ENCODE peak calls at places on chromosomes 13 and 19, in seven cellular contexts. One of them, this sample, is unnamed.

GRCh38 chr13:47126432-47126831 is 229.6 kb upstream of the HTR2A start:
- DNase-seq in IMR-90: no peak
- DNase-seq in A549: no peak
- DNase-seq in body of pancreas: no peak
- DNase-seq in GM23338: no peak
- DNase-seq in breast epithelium: no peak
- DNase-seq in cardiac muscle cell: peak; percentile 51
- DNase-seq in this sample: no peak

GRCh38 chr13:113862766-113863510 is 938 bp downstream of the GAS6 start:
- DNase-seq in GM23338: peak; percentile 78
- DNase-seq in IMR-90: no peak
- DNase-seq in A549: peak; percentile 32
- DNase-seq in breast epithelium: peak; percentile 72
- DNase-seq in cardiac muscle cell: peak; percentile 25
- DNase-seq in body of pancreas: peak; percentile 60
- DNase-seq in this sample: no peak

GRCh38 chr13:34776390-34776981 is 165.6 kb upstream of the NBEA start:
- DNase-seq in A549: no peak
- DNase-seq in breast epithelium: no peak
- DNase-seq in GM23338: no peak
- DNase-seq in IMR-90: no peak
- DNase-seq in body of pancreas: no peak
- DNase-seq in cardiac muscle cell: no peak
- DNase-seq in this sample: no peak

GRCh38 chr13:27131202-27131623 is 40.4 kb downstream of the USP12 start:
- DNase-seq in GM23338: peak; percentile 45
- DNase-seq in breast epithelium: no peak
- DNase-seq in A549: no peak
- DNase-seq in cardiac muscle cell: peak; percentile 47
- DNase-seq in body of pancreas: no peak
- DNase-seq in IMR-90: peak; percentile 55
- DNase-seq in this sample: no peak

GRCh38 chr19:19670070-19670551 is 1.5 kb downstream of the ZNF101 start:
- DNase-seq in cardiac muscle cell: no peak
- DNase-seq in breast epithelium: no peak
- DNase-seq in GM23338: peak; percentile 88
- DNase-seq in body of pancreas: no peak
- DNase-seq in IMR-90: no peak
- DNase-seq in A549: no peak
- DNase-seq in this sample: no peak

GRCh38 chr13:23670793-23671192 is 100.6 kb downstream of the TNFRSF19 start:
- DNase-seq in body of pancreas: no peak
- DNase-seq in A549: no peak
- DNase-seq in breast epithelium: no peak
- DNase-seq in cardiac muscle cell: no peak
- DNase-seq in GM23338: no peak
- DNase-seq in IMR-90: peak; percentile 61
- DNase-seq in this sample: no peak

GRCh38 chr19:17718988-17719711 is at the start of gene MAP1S:
- DNase-seq in body of pancreas: peak; percentile 42
- DNase-seq in cardiac muscle cell: peak; percentile 74
- DNase-seq in A549: peak; percentile 54
- DNase-seq in IMR-90: peak; percentile 25
- DNase-seq in breast epithelium: peak; percentile 24
- DNase-seq in GM23338: peak; percentile 95
- DNase-seq in this sample: peak; percentile 72

GRCh38 chr19:11995174-11995573 is 30.3 kb downstream of the ZNF763 start:
- DNase-seq in cardiac muscle cell: peak; percentile 79
- DNase-seq in IMR-90: peak; percentile 51
- DNase-seq in GM23338: no peak
- DNase-seq in body of pancreas: no peak
- DNase-seq in A549: no peak
- DNase-seq in breast epithelium: no peak
- DNase-seq in this sample: no peak

GRCh38 chr13:77516342-77516789 is 19.1 kb upstream of the SCEL start:
- DNase-seq in breast epithelium: no peak
- DNase-seq in body of pancreas: no peak
- DNase-seq in GM23338: peak; percentile 12
- DNase-seq in cardiac muscle cell: peak; percentile 26
- DNase-seq in IMR-90: peak; percentile 44
- DNase-seq in A549: no peak
- DNase-seq in this sample: no peak

GRCh38 chr19:35267818-35268545 is 780 bp upstream of the USF2 start:
- DNase-seq in A549: peak; percentile 99
- DNase-seq in GM23338: peak; percentile 82
- DNase-seq in cardiac muscle cell: peak; percentile 78
- DNase-seq in body of pancreas: peak; percentile 78
- DNase-seq in breast epithelium: peak; percentile 57
- DNase-seq in IMR-90: peak; percentile 67
- DNase-seq in this sample: peak; percentile 63

GRCh38 chr19:42132030-42132628 is at the start of gene POU2F2:
- DNase-seq in breast epithelium: peak; percentile 20
- DNase-seq in cardiac muscle cell: no peak
- DNase-seq in GM23338: peak; percentile 60
- DNase-seq in A549: no peak
- DNase-seq in body of pancreas: no peak
- DNase-seq in IMR-90: no peak
- DNase-seq in this sample: no peak

GRCh38 chr13:67238277-67238859 is 8.2 kb upstream of the PCDH9 start:
- DNase-seq in breast epithelium: no peak
- DNase-seq in body of pancreas: no peak
- DNase-seq in IMR-90: peak; percentile 36
- DNase-seq in cardiac muscle cell: peak; percentile 55
- DNase-seq in GM23338: peak; percentile 24
- DNase-seq in A549: no peak
- DNase-seq in this sample: peak; percentile 6

GRCh38 chr19:56732974-56733373 is 61.4 kb upstream of the ZNF835 start:
- DNase-seq in body of pancreas: no peak
- DNase-seq in GM23338: no peak
- DNase-seq in IMR-90: no peak
- DNase-seq in breast epithelium: no peak
- DNase-seq in cardiac muscle cell: no peak
- DNase-seq in A549: no peak
- DNase-seq in this sample: no peak

GRCh38 chr19:7211191-7211988 is 82.8 kb downstream of the INSR start:
- DNase-seq in body of pancreas: peak; percentile 94
- DNase-seq in A549: no peak
- DNase-seq in GM23338: no peak
- DNase-seq in cardiac muscle cell: peak; percentile 85
- DNase-seq in breast epithelium: no peak
- DNase-seq in IMR-90: peak; percentile 50
- DNase-seq in this sample: no peak

GRCh38 chr13:44710576-44710975 is 134.4 kb upstream of the TSC22D1 start:
- DNase-seq in A549: peak; percentile 32
- DNase-seq in IMR-90: peak; percentile 96
- DNase-seq in body of pancreas: no peak
- DNase-seq in cardiac muscle cell: peak; percentile 86
- DNase-seq in GM23338: no peak
- DNase-seq in breast epithelium: no peak
- DNase-seq in this sample: no peak

GRCh38 chr19:16283103-16283469 is 41.5 kb upstream of the KLF2 start:
- DNase-seq in A549: no peak
- DNase-seq in cardiac muscle cell: no peak
- DNase-seq in body of pancreas: no peak
- DNase-seq in IMR-90: no peak
- DNase-seq in breast epithelium: no peak
- DNase-seq in GM23338: no peak
- DNase-seq in this sample: no peak

GRCh38 chr19:16285769-16286564 is 38.7 kb upstream of the KLF2 start:
- DNase-seq in GM23338: peak; percentile 46
- DNase-seq in cardiac muscle cell: peak; percentile 10
- DNase-seq in IMR-90: no peak
- DNase-seq in A549: no peak
- DNase-seq in breast epithelium: peak; percentile 27
- DNase-seq in body of pancreas: no peak
- DNase-seq in this sample: no peak

DNA sequence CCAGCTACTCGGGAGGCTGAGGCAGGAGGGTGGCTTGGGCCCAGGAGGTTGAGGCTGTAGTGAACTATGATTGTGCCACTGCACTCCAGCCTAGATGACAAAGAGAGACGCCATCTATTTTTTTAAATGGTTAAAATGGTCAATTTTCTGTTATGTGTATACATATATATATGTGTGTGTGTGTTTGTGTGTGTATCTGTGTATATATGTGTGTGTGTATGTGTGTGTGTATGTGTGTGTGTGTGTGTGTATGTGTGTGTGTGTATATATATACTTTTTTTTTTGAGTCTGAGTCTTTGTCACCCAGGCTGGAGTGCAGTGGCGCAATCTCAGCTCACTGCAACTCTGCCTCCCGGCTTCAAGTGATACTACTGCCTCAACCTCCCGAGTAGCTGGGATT is 42.9 kb upstream of the KLF2 start:
- DNase-seq in breast epithelium: no peak
- DNase-seq in A549: no peak
- DNase-seq in GM23338: no peak
- DNase-seq in cardiac muscle cell: no peak
- DNase-seq in body of pancreas: no peak
- DNase-seq in IMR-90: no peak
- DNase-seq in this sample: no peak
- H3K27ac ChIP-seq in breast epithelium: no peak overlapping the region
- H3K27ac ChIP-seq in A549: no peak overlapping the region
- H3K27ac ChIP-seq in GM23338: no peak overlapping the region
- H3K27ac ChIP-seq in cardiac muscle cell: no peak overlapping the region
- H3K27ac ChIP-seq in body of pancreas: no peak overlapping the region
- H3K27ac ChIP-seq in IMR-90: no peak overlapping the region
- H3K27ac ChIP-seq in this sample: no peak overlapping the region

GRCh38 chr19:2278504-2279158 is 3.3 kb downstream of the PEAK3 start:
- DNase-seq in breast epithelium: no peak
- DNase-seq in body of pancreas: no peak
- DNase-seq in cardiac muscle cell: no peak
- DNase-seq in GM23338: no peak
- DNase-seq in A549: no peak
- DNase-seq in IMR-90: no peak
- DNase-seq in this sample: no peak

GRCh38 chr19:2283835-2284507 is 2.0 kb upstream of the PEAK3 start:
- DNase-seq in A549: no peak
- DNase-seq in cardiac muscle cell: no peak
- DNase-seq in GM23338: no peak
- DNase-seq in breast epithelium: no peak
- DNase-seq in body of pancreas: no peak
- DNase-seq in IMR-90: no peak
- DNase-seq in this sample: no peak

GRCh38 chr19:2280633-2281264 is 1.2 kb downstream of the PEAK3 start:
- DNase-seq in GM23338: no peak
- DNase-seq in cardiac muscle cell: no peak
- DNase-seq in A549: no peak
- DNase-seq in body of pancreas: peak; percentile 82
- DNase-seq in IMR-90: no peak
- DNase-seq in breast epithelium: no peak
- DNase-seq in this sample: no peak

GRCh38 chr19:2282862-2283237 is 875 bp upstream of the PEAK3 start:
- DNase-seq in breast epithelium: no peak
- DNase-seq in body of pancreas: no peak
- DNase-seq in cardiac muscle cell: no peak
- DNase-seq in A549: no peak
- DNase-seq in IMR-90: no peak
- DNase-seq in GM23338: no peak
- DNase-seq in this sample: no peak

DNA sequence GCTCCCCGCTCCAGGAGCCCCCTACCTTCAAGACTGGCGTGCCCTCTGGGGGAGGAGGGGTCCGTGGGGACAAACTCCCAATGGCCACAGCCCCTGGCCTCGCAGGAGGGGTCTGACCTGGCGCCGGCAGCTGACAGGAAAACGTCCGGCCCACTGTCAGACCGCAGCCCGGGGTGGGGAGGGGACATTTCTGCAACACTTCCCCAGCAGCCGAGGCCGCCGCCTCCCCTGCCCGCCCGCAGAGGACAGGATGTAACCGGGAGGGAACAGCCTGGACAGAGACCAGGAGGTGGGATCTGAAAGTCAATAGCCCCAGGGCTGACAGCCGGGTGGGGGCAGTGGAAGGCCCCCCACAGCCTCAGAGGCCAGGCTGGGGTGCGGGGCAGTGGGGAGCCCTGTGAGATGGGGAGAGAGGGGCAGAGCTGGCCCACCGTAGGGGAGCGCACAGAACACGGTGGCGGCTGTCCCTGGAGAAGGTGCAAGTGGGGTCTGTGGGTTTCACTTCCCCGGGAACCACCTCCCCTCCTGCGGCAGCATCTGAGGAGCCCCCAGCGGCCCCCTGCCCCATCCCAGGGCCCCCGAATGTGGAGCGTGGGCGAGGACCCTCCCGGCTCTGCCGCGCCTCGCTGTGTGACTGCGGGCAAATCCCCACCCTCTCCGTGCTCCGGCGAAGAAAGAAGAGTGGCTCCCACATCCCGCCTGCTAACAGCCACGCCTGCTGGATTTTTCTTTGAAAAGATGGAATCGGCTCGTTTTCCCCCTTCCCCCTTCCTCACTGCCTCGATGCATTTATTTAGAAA is at the start of gene PEAK3:
- DNase-seq in IMR-90: peak; percentile 24
- DNase-seq in GM23338: peak; percentile 77
- DNase-seq in A549: no peak
- DNase-seq in body of pancreas: peak; percentile 54
- DNase-seq in cardiac muscle cell: peak; percentile 64
- DNase-seq in breast epithelium: no peak
- DNase-seq in this sample: no peak
- H3K4me3 ChIP-seq in IMR-90: no peak within 1 kb of the TSS
- H3K4me3 ChIP-seq in GM23338: peak within 1 kb of the TSS; percentile 69
- H3K4me3 ChIP-seq in A549: no peak within 1 kb of the TSS
- H3K4me3 ChIP-seq in body of pancreas: no peak within 1 kb of the TSS
- H3K4me3 ChIP-seq in cardiac muscle cell: no peak within 1 kb of the TSS
- H3K4me3 ChIP-seq in breast epithelium: peak within 1 kb of the TSS; percentile 31
- H3K4me3 ChIP-seq in this sample: no peak within 1 kb of the TSS

GRCh38 chr13:51912091-51912490 is 50.3 kb downstream of the CCDC70 start:
- DNase-seq in GM23338: no peak
- DNase-seq in IMR-90: no peak
- DNase-seq in body of pancreas: peak; percentile 33
- DNase-seq in cardiac muscle cell: no peak
- DNase-seq in A549: no peak
- DNase-seq in breast epithelium: peak; percentile 28
- DNase-seq in this sample: no peak

GRCh38 chr13:51913421-51914136 is 51.8 kb downstream of the CCDC70 start:
- DNase-seq in body of pancreas: no peak
- DNase-seq in A549: no peak
- DNase-seq in GM23338: peak; percentile 72
- DNase-seq in cardiac muscle cell: no peak
- DNase-seq in breast epithelium: no peak
- DNase-seq in IMR-90: no peak
- DNase-seq in this sample: no peak

GRCh38 chr13:51912511-51913225 is 50.9 kb downstream of the CCDC70 start:
- DNase-seq in GM23338: no peak
- DNase-seq in breast epithelium: no peak
- DNase-seq in cardiac muscle cell: no peak
- DNase-seq in body of pancreas: no peak
- DNase-seq in IMR-90: no peak
- DNase-seq in A549: no peak
- DNase-seq in this sample: no peak

GRCh38 chr13:51916419-51916818 is 54.6 kb downstream of the CCDC70 start:
- DNase-seq in breast epithelium: no peak
- DNase-seq in body of pancreas: no peak
- DNase-seq in GM23338: no peak
- DNase-seq in cardiac muscle cell: no peak
- DNase-seq in A549: no peak
- DNase-seq in IMR-90: no peak
- DNase-seq in this sample: no peak

GRCh38 chr13:51914137-51914493 is 52.3 kb downstream of the CCDC70 start:
- DNase-seq in cardiac muscle cell: no peak
- DNase-seq in A549: no peak
- DNase-seq in GM23338: no peak
- DNase-seq in breast epithelium: no peak
- DNase-seq in body of pancreas: no peak
- DNase-seq in IMR-90: no peak
- DNase-seq in this sample: no peak
- H3K4me1 ChIP-seq in cardiac muscle cell: no peaks in the 10 kb centered on the region
- H3K4me1 ChIP-seq in A549: no peaks in the 10 kb centered on the region
- H3K4me1 ChIP-seq in GM23338: no peaks in the 10 kb centered on the region
- H3K4me1 ChIP-seq in breast epithelium: no peaks in the 10 kb centered on the region
- H3K4me1 ChIP-seq in body of pancreas: no peaks in the 10 kb centered on the region
- H3K4me1 ChIP-seq in IMR-90: no peaks in the 10 kb centered on the region
- H3K4me1 ChIP-seq in this sample: no peaks in the 10 kb centered on the region

GRCh38 chr19:4700573-4700970 is 23.1 kb downstream of the DPP9 start:
- DNase-seq in cardiac muscle cell: no peak
- DNase-seq in breast epithelium: no peak
- DNase-seq in GM23338: peak; percentile 46
- DNase-seq in A549: no peak
- DNase-seq in body of pancreas: no peak
- DNase-seq in IMR-90: no peak
- DNase-seq in this sample: no peak
- H3K27ac ChIP-seq in cardiac muscle cell: no peak overlapping the region
- H3K27ac ChIP-seq in breast epithelium: no peak overlapping the region
- H3K27ac ChIP-seq in GM23338: no peak overlapping the region
- H3K27ac ChIP-seq in A549: no peak overlapping the region
- H3K27ac ChIP-seq in body of pancreas: no peak overlapping the region
- H3K27ac ChIP-seq in IMR-90: no peak overlapping the region
- H3K27ac ChIP-seq in this sample: no peak overlapping the region

This sample was measured in SJSA1.